ENCODE peak calls at places on chromosomes 5 and 9, in seven cellular contexts. A is AG04449, O is fibroblast of lung, C is fibroblast of mammary gland, Z is Calu3, E is fibroblast of pulmonary artery, V is right atrium auricular region. G is an unnamed sample.

GRCh38 chr9:108430655-108431054 is 425.1 kb downstream of the ACTL7B start:
- DNase-seq in A (no peak), O (no peak), C (no peak), Z (no peak), E (no peak), V (no peak), G (no peak)

GRCh38 chr9:136079916-136080246 is 15.2 kb downstream of the NACC2 start:
- DNase-seq in A (no peak), O (no peak), C (no peak), Z (no peak), E (no peak), V (no peak), G (no peak)

GRCh38 chr5:76271836-76272235 is 131.2 kb upstream of the IQGAP2 start:
- DNase-seq in A (no peak), O (no peak), C (no peak), Z (no peak), E (no peak), V (no peak), G (no peak)

GRCh38 chr9:120394058-120394669 is 185.8 kb downstream of the CDK5RAP2 start:
- DNase-seq in A (peak; percentile 82), O (peak; percentile 97), C (peak; percentile 96), Z (no peak), E (peak; percentile 88), V (no peak), G (peak; percentile 90)

GRCh38 chr9:122392714-122393113 is 21.9 kb downstream of the PTGS1 start:
- DNase-seq in A (no peak), O (no peak), C (peak; percentile 69), Z (no peak), E (peak; percentile 42), V (no peak), G (no peak)

GRCh38 chr9:18595597-18595996 is 121.6 kb downstream of the ADAMTSL1 start:
- DNase-seq in A (no peak), O (no peak), C (peak; percentile 10), Z (no peak), E (no peak), V (no peak), G (no peak)

GRCh38 chr5:180636016-180636402 is 13.4 kb downstream of the FLT4 start:
- DNase-seq in A (no peak), O (no peak), C (no peak), Z (no peak), E (no peak), V (no peak), G (no peak)

GRCh38 chr9:78357165-78357873 is 60.4 kb downstream of the PSAT1 start:
- DNase-seq in A (no peak), O (no peak), C (no peak), Z (no peak), E (no peak), V (no peak), G (no peak)

GRCh38 chr5:166165600-166165999 is 2125.8 kb upstream of the WWC1 start:
- DNase-seq in A (no peak), O (no peak), C (no peak), Z (peak; percentile 23), E (peak; percentile 0), V (no peak), G (no peak)

GRCh38 chr5:135244620-135245021 is 154.4 kb downstream of the MACROH2A1 start:
- DNase-seq in A (no peak), O (no peak), C (no peak), Z (no peak), E (no peak), V (no peak), G (no peak)

GRCh38 chr9:78073722-78074121 is 42.1 kb upstream of the GNAQ start:
- DNase-seq in A (no peak), O (no peak), C (peak; percentile 6), Z (no peak), E (no peak), V (no peak), G (no peak)

GRCh38 chr5:3249401-3249800 is 346.2 kb upstream of the IRX1 start:
- DNase-seq in A (no peak), O (no peak), C (no peak), Z (no peak), E (no peak), V (no peak), G (no peak)

GRCh38 chr5:139828207-139828895 is 32.7 kb downstream of the PSD2 start:
- DNase-seq in A (no peak), O (no peak), C (no peak), Z (no peak), E (no peak), V (no peak), G (no peak)

GRCh38 chr9:89427621-89428221 is 70.2 kb downstream of the SEMA4D start:
- DNase-seq in A (no peak), O (no peak), C (peak; percentile 10), Z (no peak), E (no peak), V (no peak), G (no peak)

GRCh38 chr5:134041570-134042411 is 37.0 kb upstream of the VDAC1 start:
- DNase-seq in A (no peak), O (no peak), C (peak; percentile 20), Z (no peak), E (no peak), V (no peak), G (no peak)

GRCh38 chr5:120151181-120151580 is 312.9 kb upstream of the PRR16 start:
- DNase-seq in A (no peak), O (no peak), C (no peak), Z (no peak), E (no peak), V (no peak), G (no peak)

GRCh38 chr5:67493676-67494075 is 297.1 kb upstream of the CD180 start:
- DNase-seq in A (no peak), O (peak; percentile 37), C (peak; percentile 34), Z (peak; percentile 55), E (peak; percentile 31), V (no peak), G (peak; percentile 17)

GRCh38 chr9:136135326-136136126 is 16.9 kb upstream of the TMEM250 start:
- DNase-seq in A (no peak), O (no peak), C (no peak), Z (no peak), E (no peak), V (no peak), G (no peak)

GRCh38 chr9:123269316-123269715 is 930 bp upstream of the STRBP start:
- DNase-seq in A (no peak), O (no peak), C (no peak), Z (peak; percentile 3), E (no peak), V (no peak), G (no peak)

GRCh38 chr5:96881511-96882115 is 5.3 kb downstream of the ERAP2 start:
- DNase-seq in A (peak; percentile 26), O (peak; percentile 60), C (peak; percentile 69), Z (no peak), E (peak; percentile 89), V (no peak), G (peak; percentile 77)

GRCh38 chr5:145495741-145496140 is 339.4 kb downstream of the PRELID2 start:
- DNase-seq in A (peak; percentile 76), O (peak; percentile 81), C (peak; percentile 98), Z (peak; percentile 71), E (peak; percentile 87), V (no peak), G (peak; percentile 94)

GRCh38 chr9:128886211-128886826 is 4.4 kb downstream of the LRRC8A start:
- DNase-seq in A (no peak), O (no peak), C (peak; percentile 29), Z (no peak), E (peak; percentile 65), V (no peak), G (peak; percentile 47)

GRCh38 chr5:140595538-140595937 is 30.9 kb downstream of the SLC35A4 start:
- DNase-seq in A (no peak), O (no peak), C (no peak), Z (peak; percentile 63), E (peak; percentile 49), V (no peak), G (no peak)

GRCh38 chr5:2904399-2904798 is 152.9 kb upstream of the IRX2 start:
- DNase-seq in A (no peak), O (no peak), C (no peak), Z (no peak), E (no peak), V (peak; percentile 30), G (no peak)

GRCh38 chr5:138632900-138633489 is 57.8 kb upstream of the HSPA9 start:
- DNase-seq in A (no peak), O (peak; percentile 92), C (peak; percentile 90), Z (peak; percentile 61), E (peak; percentile 90), V (peak; percentile 81), G (peak; percentile 75)

GRCh38 chr9:114238919-114239879 is 83.7 kb upstream of the ORM1 start:
- DNase-seq in A (no peak), O (peak; percentile 45), C (peak; percentile 79), Z (no peak), E (peak; percentile 47), V (no peak), G (peak; percentile 51)
- TF ChIP-seq CTCF in A (peak; percentile 61), O (peak; percentile 31), C (peak; percentile 37), Z (no peak), E (peak; percentile 51), V (peak; percentile 64), G (peak; percentile 47)

GRCh38 chr5:174698156-174698555 is 26.2 kb upstream of the MSX2 start:
- DNase-seq in A (no peak), O (no peak), C (no peak), Z (no peak), E (no peak), V (no peak), G (no peak)
- TF ChIP-seq CTCF in A (no peak), O (no peak), C (no peak), Z (no peak), E (no peak), V (no peak), G (no peak)

GRCh38 chr5:143496928-143497327 is 93.4 kb upstream of the NR3C1 start:
- DNase-seq in A (no peak), O (no peak), C (no peak), Z (no peak), E (no peak), V (no peak), G (no peak)

GRCh38 chr5:143498821-143499220 is 95.3 kb upstream of the NR3C1 start:
- DNase-seq in A (no peak), O (no peak), C (no peak), Z (no peak), E (no peak), V (no peak), G (no peak)

GRCh38 chr5:143497749-143498148 is 94.3 kb upstream of the NR3C1 start:
- DNase-seq in A (no peak), O (no peak), C (no peak), Z (no peak), E (no peak), V (no peak), G (no peak)

GRCh38 chr5:143501176-143501840 is 97.8 kb upstream of the NR3C1 start:
- DNase-seq in A (no peak), O (no peak), C (peak; percentile 66), Z (no peak), E (no peak), V (no peak), G (no peak)

GRCh38 chr5:143499480-143500114 is 96.1 kb upstream of the NR3C1 start:
- DNase-seq in A (no peak), O (no peak), C (no peak), Z (no peak), E (no peak), V (no peak), G (no peak)
- TF ChIP-seq CTCF in A (no peak), O (no peak), C (no peak), Z (no peak), E (no peak), V (no peak), G (no peak)

DNA sequence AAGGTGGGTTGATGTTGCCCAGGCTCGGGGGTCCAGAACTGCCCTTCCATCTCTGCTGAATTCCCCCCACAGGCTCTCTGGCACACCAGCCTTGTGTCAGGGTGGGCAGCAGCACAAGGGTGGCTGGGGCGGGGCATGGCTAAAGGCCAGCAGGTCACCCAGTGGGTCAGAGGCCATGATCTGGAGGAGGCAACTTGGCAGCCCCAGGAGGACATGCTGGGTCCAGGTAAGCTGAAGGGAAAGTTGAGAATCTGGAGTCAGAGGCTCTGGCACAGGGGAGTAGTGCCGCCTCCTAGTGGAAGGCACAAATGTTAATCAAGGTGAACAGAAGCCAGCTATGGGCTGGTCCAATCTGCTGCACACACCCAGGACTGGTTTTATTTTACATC is 6.2 kb downstream of the TMEM8B start:
- DNase-seq in A (no peak), O (no peak), C (no peak), Z (no peak), E (no peak), V (no peak), G (no peak)
- TF ChIP-seq CTCF in A (no peak), O (no peak), C (peak; percentile 34), Z (no peak), E (peak; percentile 30), V (no peak), G (peak; percentile 43)

G was measured in astrocyte of the spinal cord.